ENCODE peak calls at places on chromosome 2, in six cellular contexts. One of them, this sample, is unnamed.

GRCh38 chr2:15041429-15041837 is 408.9 kb downstream of the LRATD1 start:
- DNase-seq in mammary epithelial cell: no peak
- DNase-seq in fibroblast of lung: peak; percentile 25
- DNase-seq in CD4-positive, alpha-beta T cell: no peak
- DNase-seq in omental fat pad: no peak
- DNase-seq in GM13976: no peak
- DNase-seq in this sample: no peak

GRCh38 chr2:202628646-202629213 is 6.0 kb upstream of the FAM117B start:
- DNase-seq in GM13976: no peak
- DNase-seq in omental fat pad: no peak
- DNase-seq in CD4-positive, alpha-beta T cell: no peak
- DNase-seq in fibroblast of lung: no peak
- DNase-seq in mammary epithelial cell: no peak
- DNase-seq in this sample: no peak

GRCh38 chr2:30072250-30072842 is 74.5 kb upstream of the YPEL5 start:
- DNase-seq in GM13976: peak; percentile 69
- DNase-seq in CD4-positive, alpha-beta T cell: peak; percentile 26
- DNase-seq in fibroblast of lung: peak; percentile 58
- DNase-seq in omental fat pad: peak; percentile 42
- DNase-seq in mammary epithelial cell: peak; percentile 55
- DNase-seq in this sample: peak; percentile 75

GRCh38 chr2:10211822-10212438 is 89.4 kb downstream of the RRM2 start:
- DNase-seq in GM13976: no peak
- DNase-seq in omental fat pad: no peak
- DNase-seq in fibroblast of lung: no peak
- DNase-seq in mammary epithelial cell: no peak
- DNase-seq in CD4-positive, alpha-beta T cell: no peak
- DNase-seq in this sample: no peak

GRCh38 chr2:183542593-183542992 is 418.4 kb downstream of the NUP35 start:
- DNase-seq in GM13976: no peak
- DNase-seq in CD4-positive, alpha-beta T cell: no peak
- DNase-seq in omental fat pad: no peak
- DNase-seq in fibroblast of lung: no peak
- DNase-seq in mammary epithelial cell: no peak
- DNase-seq in this sample: no peak

GRCh38 chr2:62672601-62673000 is 32.9 kb upstream of the EHBP1 start:
- DNase-seq in fibroblast of lung: peak; percentile 93
- DNase-seq in mammary epithelial cell: no peak
- DNase-seq in CD4-positive, alpha-beta T cell: no peak
- DNase-seq in GM13976: no peak
- DNase-seq in omental fat pad: no peak
- DNase-seq in this sample: peak; percentile 42

GRCh38 chr2:228728961-228729360 is 542.1 kb downstream of the PID1 start:
- DNase-seq in omental fat pad: no peak
- DNase-seq in GM13976: no peak
- DNase-seq in CD4-positive, alpha-beta T cell: no peak
- DNase-seq in fibroblast of lung: peak; percentile 50
- DNase-seq in mammary epithelial cell: no peak
- DNase-seq in this sample: no peak

GRCh38 chr2:5020451-5020850 is 671.7 kb upstream of the SOX11 start:
- DNase-seq in CD4-positive, alpha-beta T cell: no peak
- DNase-seq in omental fat pad: no peak
- DNase-seq in GM13976: no peak
- DNase-seq in fibroblast of lung: no peak
- DNase-seq in mammary epithelial cell: no peak
- DNase-seq in this sample: no peak

GRCh38 chr2:228649447-228649846 is 468.0 kb upstream of the SPHKAP start:
- DNase-seq in fibroblast of lung: no peak
- DNase-seq in CD4-positive, alpha-beta T cell: no peak
- DNase-seq in GM13976: no peak
- DNase-seq in mammary epithelial cell: no peak
- DNase-seq in omental fat pad: no peak
- DNase-seq in this sample: no peak

GRCh38 chr2:275457-275856 is 10.7 kb downstream of the ACP1 start:
- DNase-seq in fibroblast of lung: no peak
- DNase-seq in omental fat pad: no peak
- DNase-seq in mammary epithelial cell: no peak
- DNase-seq in CD4-positive, alpha-beta T cell: no peak
- DNase-seq in GM13976: peak; percentile 54
- DNase-seq in this sample: no peak

GRCh38 chr2:271917-272316 is 7.2 kb downstream of the ACP1 start:
- DNase-seq in omental fat pad: no peak
- DNase-seq in mammary epithelial cell: no peak
- DNase-seq in fibroblast of lung: no peak
- DNase-seq in GM13976: no peak
- DNase-seq in CD4-positive, alpha-beta T cell: no peak
- DNase-seq in this sample: no peak

GRCh38 chr2:270861-271260 is 6.1 kb downstream of the ACP1 start:
- DNase-seq in GM13976: no peak
- DNase-seq in mammary epithelial cell: no peak
- DNase-seq in fibroblast of lung: no peak
- DNase-seq in omental fat pad: no peak
- DNase-seq in CD4-positive, alpha-beta T cell: no peak
- DNase-seq in this sample: no peak

GRCh38 chr2:273338-273737 is 8.6 kb downstream of the ACP1 start:
- DNase-seq in mammary epithelial cell: no peak
- DNase-seq in fibroblast of lung: no peak
- DNase-seq in CD4-positive, alpha-beta T cell: no peak
- DNase-seq in GM13976: no peak
- DNase-seq in omental fat pad: no peak
- DNase-seq in this sample: no peak

DNA sequence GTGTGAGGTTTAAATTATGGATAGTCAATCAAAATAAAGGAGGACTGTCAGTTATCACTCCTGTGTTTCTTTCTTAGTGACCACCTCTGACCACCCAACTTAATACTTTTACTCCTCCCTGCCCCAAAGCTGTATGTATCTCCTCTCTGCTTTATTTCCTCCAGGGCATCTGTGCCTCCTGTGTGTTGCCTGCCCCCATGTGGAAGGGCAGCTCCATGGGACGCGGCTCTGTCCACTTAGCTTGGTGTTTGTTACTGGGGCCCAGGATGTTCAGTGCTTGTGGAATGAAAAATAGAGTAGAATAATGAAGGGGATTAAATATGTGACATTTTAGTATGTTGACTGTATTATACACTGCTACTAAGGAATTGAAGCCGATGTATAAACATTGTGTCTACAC is 9.8 kb downstream of the ACP1 start:
- DNase-seq in mammary epithelial cell: peak; percentile 16
- DNase-seq in CD4-positive, alpha-beta T cell: no peak
- DNase-seq in fibroblast of lung: no peak
- DNase-seq in omental fat pad: no peak
- DNase-seq in GM13976: no peak
- DNase-seq in this sample: no peak
- TF ChIP-seq CTCF in mammary epithelial cell: no peak
- TF ChIP-seq CTCF in CD4-positive, alpha-beta T cell: no peak
- TF ChIP-seq CTCF in fibroblast of lung: no peak
- TF ChIP-seq CTCF in omental fat pad: no peak
- TF ChIP-seq CTCF in GM13976: no peak
- TF ChIP-seq CTCF in this sample: no peak

DNA sequence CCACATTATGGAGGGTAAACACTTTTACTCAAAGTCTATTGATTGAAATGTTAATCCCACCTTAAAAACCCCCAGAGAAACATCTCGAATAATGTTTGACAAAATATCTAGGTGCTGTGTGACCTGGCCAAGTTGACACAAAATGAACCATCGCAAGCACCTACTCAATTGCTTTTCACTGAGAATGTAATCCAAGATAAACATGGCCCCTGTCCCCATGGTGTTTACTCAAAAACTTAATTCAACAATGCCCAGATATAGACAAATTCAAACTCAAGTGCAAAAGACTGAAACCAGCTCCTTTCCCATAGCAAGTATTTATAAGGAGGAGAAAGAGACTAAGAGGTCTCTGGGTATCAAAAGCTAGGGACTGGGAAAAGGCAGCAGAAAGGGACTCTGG is 15.0 kb upstream of the ACMSD start:
- DNase-seq in fibroblast of lung: no peak
- DNase-seq in omental fat pad: no peak
- DNase-seq in CD4-positive, alpha-beta T cell: no peak
- DNase-seq in mammary epithelial cell: no peak
- DNase-seq in GM13976: no peak
- DNase-seq in this sample: no peak
- TF ChIP-seq CTCF in fibroblast of lung: no peak
- TF ChIP-seq CTCF in omental fat pad: no peak
- TF ChIP-seq CTCF in CD4-positive, alpha-beta T cell: no peak
- TF ChIP-seq CTCF in mammary epithelial cell: no peak
- TF ChIP-seq CTCF in GM13976: no peak
- TF ChIP-seq CTCF in this sample: no peak

DNA sequence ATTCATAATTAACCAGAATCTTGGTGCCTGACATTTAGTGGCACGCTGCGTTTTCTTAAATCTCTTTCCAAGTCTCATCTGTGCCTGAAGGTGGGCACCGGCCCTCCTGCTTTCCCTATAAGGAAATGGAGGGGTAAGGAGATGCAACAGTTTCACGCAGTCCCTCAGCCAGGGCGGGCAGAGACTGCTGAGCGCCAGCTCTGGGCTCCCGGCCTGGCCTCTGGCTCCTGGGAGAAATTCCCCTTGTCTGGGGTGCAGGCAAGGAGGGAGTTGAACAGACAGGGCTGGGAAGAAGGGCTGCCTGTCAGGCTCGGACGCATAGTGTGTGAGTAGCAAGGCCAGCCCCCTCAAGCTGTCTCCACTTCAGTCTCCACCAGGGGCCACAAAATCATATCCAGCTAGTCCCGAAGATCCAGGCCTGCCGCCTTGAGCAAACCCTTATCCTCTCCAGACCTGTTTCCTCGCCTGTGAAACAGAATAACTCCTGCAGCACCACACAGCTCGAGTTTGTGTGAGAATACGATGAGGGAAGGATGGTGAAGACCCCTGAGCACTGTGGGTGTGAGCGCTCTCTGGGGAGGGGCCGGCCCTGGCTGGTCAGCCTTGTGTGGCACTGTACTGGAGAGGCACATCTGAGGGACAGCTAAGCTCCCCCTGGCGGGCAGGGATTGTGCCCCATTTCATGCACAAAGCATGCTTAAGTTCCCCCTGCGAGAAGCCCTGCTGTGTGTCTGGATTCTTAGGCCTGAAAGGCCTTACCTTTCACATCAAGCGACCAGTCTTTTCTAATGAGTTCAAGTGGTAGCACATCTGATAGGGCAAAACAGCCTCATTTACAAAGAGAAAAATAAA is 33.8 kb downstream of the SDC1 start:
- DNase-seq in mammary epithelial cell: no peak
- DNase-seq in GM13976: no peak
- DNase-seq in CD4-positive, alpha-beta T cell: no peak
- DNase-seq in omental fat pad: no peak
- DNase-seq in fibroblast of lung: peak; percentile 56
- DNase-seq in this sample: no peak
- TF ChIP-seq CTCF in mammary epithelial cell: peak; percentile 45
- TF ChIP-seq CTCF in GM13976: no peak
- TF ChIP-seq CTCF in CD4-positive, alpha-beta T cell: no peak
- TF ChIP-seq CTCF in omental fat pad: no peak
- TF ChIP-seq CTCF in fibroblast of lung: peak; percentile 27
- TF ChIP-seq CTCF in this sample: no peak

DNA sequence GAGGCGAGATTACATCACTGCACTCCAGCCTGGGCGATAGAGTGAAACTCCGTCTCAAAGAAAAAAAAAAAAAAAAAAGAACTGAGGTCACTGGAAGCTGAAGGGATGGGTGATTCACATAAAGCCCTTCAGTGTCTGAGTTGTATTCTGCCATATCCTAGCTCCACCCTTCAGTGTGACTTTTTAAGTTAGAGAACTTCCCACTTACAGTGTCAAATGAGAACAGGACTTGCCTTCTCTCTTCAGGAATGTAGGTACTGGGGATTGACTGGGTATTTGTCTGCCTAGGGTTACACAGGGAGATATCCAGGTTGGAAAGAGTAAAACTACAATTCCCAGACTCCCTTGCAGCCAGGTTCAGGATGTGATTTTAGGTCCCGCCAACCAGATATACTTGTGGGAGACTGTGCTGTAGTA is 37.9 kb downstream of the EHD3 start:
- DNase-seq in mammary epithelial cell: peak; percentile 44
- DNase-seq in GM13976: no peak
- DNase-seq in fibroblast of lung: peak; percentile 54
- DNase-seq in omental fat pad: no peak
- DNase-seq in CD4-positive, alpha-beta T cell: no peak
- DNase-seq in this sample: no peak
- TF ChIP-seq CTCF in mammary epithelial cell: no peak
- TF ChIP-seq CTCF in GM13976: no peak
- TF ChIP-seq CTCF in fibroblast of lung: no peak
- TF ChIP-seq CTCF in omental fat pad: no peak
- TF ChIP-seq CTCF in CD4-positive, alpha-beta T cell: no peak
- TF ChIP-seq CTCF in this sample: no peak

GRCh38 chr2:12806535-12806934 is 89.8 kb downstream of the TRIB2 start:
- DNase-seq in fibroblast of lung: no peak
- DNase-seq in CD4-positive, alpha-beta T cell: no peak
- DNase-seq in mammary epithelial cell: no peak
- DNase-seq in GM13976: no peak
- DNase-seq in omental fat pad: no peak
- DNase-seq in this sample: no peak

GRCh38 chr2:12804141-12804857 is 87.6 kb downstream of the TRIB2 start:
- DNase-seq in GM13976: no peak
- DNase-seq in CD4-positive, alpha-beta T cell: no peak
- DNase-seq in omental fat pad: no peak
- DNase-seq in fibroblast of lung: no peak
- DNase-seq in mammary epithelial cell: no peak
- DNase-seq in this sample: no peak

GRCh38 chr2:12807907-12808810 is 91.4 kb downstream of the TRIB2 start:
- DNase-seq in GM13976: no peak
- DNase-seq in fibroblast of lung: no peak
- DNase-seq in CD4-positive, alpha-beta T cell: no peak
- DNase-seq in omental fat pad: no peak
- DNase-seq in mammary epithelial cell: no peak
- DNase-seq in this sample: no peak

GRCh38 chr2:12803616-12804015 is 86.9 kb downstream of the TRIB2 start:
- DNase-seq in mammary epithelial cell: no peak
- DNase-seq in fibroblast of lung: peak; percentile 20
- DNase-seq in omental fat pad: no peak
- DNase-seq in CD4-positive, alpha-beta T cell: no peak
- DNase-seq in GM13976: no peak
- DNase-seq in this sample: no peak

DNA sequence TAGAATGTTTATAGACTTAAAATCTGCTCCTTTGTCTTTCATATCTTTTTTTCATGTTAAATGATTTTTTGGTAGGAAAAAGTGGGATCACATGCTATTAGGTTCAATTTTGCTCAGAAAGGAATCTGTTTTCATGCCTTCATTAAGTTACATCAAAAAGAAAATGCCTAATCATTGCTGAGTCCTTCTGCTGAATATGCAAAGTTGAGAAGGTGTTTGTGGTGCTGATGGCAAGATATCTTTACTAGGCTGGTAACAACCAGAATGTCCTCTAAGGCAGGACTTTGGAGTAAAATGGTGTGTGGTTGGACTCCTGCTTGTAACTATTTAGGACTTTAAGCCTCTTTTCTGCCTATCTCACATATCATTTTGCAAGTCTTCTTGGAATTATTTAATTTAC is 88.3 kb downstream of the TRIB2 start:
- DNase-seq in mammary epithelial cell: no peak
- DNase-seq in CD4-positive, alpha-beta T cell: no peak
- DNase-seq in GM13976: no peak
- DNase-seq in omental fat pad: no peak
- DNase-seq in fibroblast of lung: no peak
- DNase-seq in this sample: no peak
- TF ChIP-seq CTCF in mammary epithelial cell: no peak
- TF ChIP-seq CTCF in CD4-positive, alpha-beta T cell: no peak
- TF ChIP-seq CTCF in GM13976: no peak
- TF ChIP-seq CTCF in omental fat pad: no peak
- TF ChIP-seq CTCF in fibroblast of lung: no peak
- TF ChIP-seq CTCF in this sample: no peak